ENCODE peak calls at places on chromosomes 2 and 18, in four cellular contexts. One of them, this sample, is unnamed.

GRCh38 chr2:202149155-202149762 is 76.2 kb downstream of the KIAA2012 start:
- DNase-seq in GM12878: no peak
- DNase-seq in HepG2: no peak
- DNase-seq in K562: peak
- DNase-seq in this sample: no peak

GRCh38 chr2:218823456-218823855 is 8.1 kb downstream of the PRKAG3 start:
- DNase-seq in HepG2: no peak
- DNase-seq in K562: no peak
- DNase-seq in GM12878: no peak
- DNase-seq in this sample: no peak

GRCh38 chr2:16172324-16173175 is 232.2 kb downstream of the MYCN start:
- DNase-seq in K562: no peak
- DNase-seq in GM12878: no peak
- DNase-seq in HepG2: no peak
- DNase-seq in this sample: no peak

GRCh38 chr2:85234879-85235278 is 92.9 kb downstream of the TGOLN2 start:
- DNase-seq in HepG2: no peak
- DNase-seq in GM12878: no peak
- DNase-seq in K562: no peak
- DNase-seq in this sample: no peak

GRCh38 chr2:95054016-95054415 is 28.5 kb downstream of the MAL start:
- DNase-seq in K562: no peak
- DNase-seq in GM12878: no peak
- DNase-seq in HepG2: no peak
- DNase-seq in this sample: no peak

GRCh38 chr18:13566941-13567762 is 159.2 kb downstream of the FAM210A start:
- DNase-seq in GM12878: peak
- DNase-seq in K562: no peak
- DNase-seq in HepG2: no peak
- DNase-seq in this sample: no peak

GRCh38 chr2:174681983-174682577 is 82.2 kb downstream of the CHRNA1 start:
- DNase-seq in GM12878: no peak
- DNase-seq in HepG2: no peak
- DNase-seq in K562: no peak
- DNase-seq in this sample: peak

GRCh38 chr2:12555012-12555645 is 161.6 kb upstream of the TRIB2 start:
- DNase-seq in HepG2: no peak
- DNase-seq in K562: peak
- DNase-seq in GM12878: no peak
- DNase-seq in this sample: peak

GRCh38 chr2:135803276-135803675 is 33.7 kb downstream of the LCT start:
- DNase-seq in K562: no peak
- DNase-seq in GM12878: no peak
- DNase-seq in HepG2: peak
- DNase-seq in this sample: no peak

GRCh38 chr2:42303252-42303651 is 57.8 kb downstream of the COX7A2L start:
- DNase-seq in GM12878: no peak
- DNase-seq in HepG2: no peak
- DNase-seq in K562: no peak
- DNase-seq in this sample: no peak

GRCh38 chr2:237555560-237555959 is 10.8 kb upstream of the PRLH start:
- DNase-seq in GM12878: no peak
- DNase-seq in HepG2: no peak
- DNase-seq in K562: no peak
- DNase-seq in this sample: no peak

GRCh38 chr2:210553371-210553770 is 3.0 kb upstream of the CPS1 start:
- DNase-seq in K562: no peak
- DNase-seq in GM12878: no peak
- DNase-seq in HepG2: peak
- DNase-seq in this sample: no peak

GRCh38 chr18:77131652-77132368 is 773 bp downstream of the MBP start:
- DNase-seq in HepG2: no peak
- DNase-seq in GM12878: no peak
- DNase-seq in K562: no peak
- DNase-seq in this sample: peak

GRCh38 chr2:179255129-179255528 is 9.5 kb downstream of the SESTD1 start:
- DNase-seq in K562: no peak
- DNase-seq in HepG2: no peak
- DNase-seq in GM12878: no peak
- DNase-seq in this sample: no peak
- TF ChIP-seq NFIC in K562: no peak
- TF ChIP-seq NFIC in HepG2: no peak
- TF ChIP-seq NFIC in GM12878: peak
- TF ChIP-seq NFIC in this sample: no peak

GRCh38 chr18:48662021-48662661 is 123.3 kb downstream of the CTIF start:
- DNase-seq in HepG2: peak
- DNase-seq in GM12878: no peak
- DNase-seq in K562: no peak
- DNase-seq in this sample: no peak
- TF ChIP-seq NFIC in HepG2: no peak
- TF ChIP-seq NFIC in GM12878: no peak
- TF ChIP-seq NFIC in K562: no peak
- TF ChIP-seq NFIC in this sample: no peak

DNA sequence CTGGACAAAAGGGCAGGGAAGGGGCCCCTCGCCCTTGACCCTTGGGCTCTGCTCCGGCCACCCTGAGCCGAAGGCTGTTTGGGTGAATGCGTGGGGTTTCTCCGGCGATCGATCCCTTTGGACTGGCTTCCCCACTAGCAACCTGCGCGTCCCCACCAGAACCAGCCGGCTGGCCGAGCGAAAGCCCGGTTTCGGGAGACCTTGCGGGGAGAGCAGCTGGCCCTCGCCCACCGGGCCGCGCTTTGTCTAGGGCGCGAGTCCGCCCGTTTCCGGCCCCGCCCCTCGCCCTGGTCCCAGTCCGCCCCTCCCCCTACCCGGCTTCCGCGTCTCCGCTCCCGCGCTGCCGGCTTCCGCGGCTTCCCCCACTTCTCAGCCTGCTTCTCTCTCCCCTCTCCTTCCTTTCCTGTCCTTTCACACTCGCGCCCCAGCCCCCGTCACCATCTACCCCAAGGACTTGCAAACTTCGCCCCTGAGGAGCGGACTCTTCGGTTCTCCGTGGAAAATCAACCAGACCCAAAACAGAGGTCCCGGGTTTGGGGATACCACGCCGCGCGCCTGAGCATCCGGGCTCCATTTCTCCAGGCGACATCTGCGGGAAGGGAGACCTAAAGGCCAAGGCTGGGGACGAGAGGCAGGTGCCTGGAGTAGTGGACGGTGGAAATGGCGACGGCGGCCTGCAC is 48.0 kb upstream of the ATP6V1B1 start:
- DNase-seq in HepG2: no peak
- DNase-seq in GM12878: no peak
- DNase-seq in K562: peak
- DNase-seq in this sample: peak
- TF ChIP-seq NFIC in HepG2: no peak
- TF ChIP-seq NFIC in GM12878: no peak
- TF ChIP-seq NFIC in K562: no peak
- TF ChIP-seq NFIC in this sample: no peak

GRCh38 chr2:229446316-229446715 is 175.2 kb upstream of the PID1 start:
- DNase-seq in HepG2: no peak
- DNase-seq in GM12878: no peak
- DNase-seq in K562: no peak
- DNase-seq in this sample: no peak

GRCh38 chr2:229443869-229444268 is 172.8 kb upstream of the PID1 start:
- DNase-seq in K562: no peak
- DNase-seq in HepG2: no peak
- DNase-seq in GM12878: no peak
- DNase-seq in this sample: no peak

GRCh38 chr2:229443141-229443540 is 172.1 kb upstream of the PID1 start:
- DNase-seq in K562: no peak
- DNase-seq in GM12878: no peak
- DNase-seq in HepG2: no peak
- DNase-seq in this sample: no peak

GRCh38 chr2:229445501-229446294 is 174.6 kb upstream of the PID1 start:
- DNase-seq in K562: no peak
- DNase-seq in GM12878: no peak
- DNase-seq in HepG2: no peak
- DNase-seq in this sample: no peak

DNA sequence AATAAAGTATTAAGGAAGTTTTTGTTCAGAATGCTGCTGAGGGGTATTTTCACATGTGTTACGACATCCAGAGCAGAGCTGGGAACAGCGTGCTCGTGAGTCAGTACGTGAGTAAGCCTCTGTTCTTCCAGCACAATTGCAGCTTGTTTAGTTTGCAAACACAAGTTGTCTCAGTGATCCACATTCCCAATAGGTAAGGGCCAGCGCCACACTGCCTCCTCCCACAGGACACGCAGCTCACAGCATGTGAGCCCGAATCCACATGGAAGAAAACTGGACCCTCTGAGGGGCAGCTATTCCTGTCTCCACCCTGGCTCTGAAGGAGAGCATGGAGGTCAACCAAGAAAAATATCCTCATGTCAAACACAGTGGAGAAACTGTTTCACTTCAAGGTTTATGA is 173.9 kb upstream of the PID1 start:
- DNase-seq in HepG2: peak
- DNase-seq in GM12878: no peak
- DNase-seq in K562: no peak
- DNase-seq in this sample: no peak
- TF ChIP-seq NFIC in HepG2: no peak
- TF ChIP-seq NFIC in GM12878: no peak
- TF ChIP-seq NFIC in K562: no peak
- TF ChIP-seq NFIC in this sample: no peak

GRCh38 chr18:36850527-36851201 is 21.7 kb downstream of the KIAA1328 start:
- DNase-seq in HepG2: peak
- DNase-seq in GM12878: no peak
- DNase-seq in K562: no peak
- DNase-seq in this sample: no peak
- TF ChIP-seq NFIC in HepG2: no peak
- TF ChIP-seq NFIC in GM12878: no peak
- TF ChIP-seq NFIC in K562: no peak
- TF ChIP-seq NFIC in this sample: peak